ENCODE peak calls at places on chromosomes 4 and X, in six cellular contexts. One of them, this sample, is unnamed.

GRCh38 chr4:26362745-26363439 is 42.1 kb downstream of the RBPJ start:
- DNase-seq in ascending aorta: no peak
- DNase-seq in fibroblast of lung: peak
- DNase-seq in Calu3: no peak
- DNase-seq in HCT116: no peak
- DNase-seq in choroid plexus epithelial cell: no peak
- DNase-seq in this sample: no peak

GRCh38 chr4:112898357-112899141 is 150.9 kb upstream of the ANK2 start:
- DNase-seq in ascending aorta: no peak
- DNase-seq in fibroblast of lung: peak
- DNase-seq in Calu3: no peak
- DNase-seq in HCT116: no peak
- DNase-seq in choroid plexus epithelial cell: no peak
- DNase-seq in this sample: no peak

GRCh38 chrX:52262195-52262546 is 77.5 kb downstream of the MAGED4 start:
- DNase-seq in ascending aorta: no peak
- DNase-seq in fibroblast of lung: no peak
- DNase-seq in Calu3: no peak
- DNase-seq in HCT116: no peak
- DNase-seq in choroid plexus epithelial cell: no peak
- DNase-seq in this sample: no peak

GRCh38 chrX:128464091-128464490 is 411.9 kb upstream of the ACTRT1 start:
- DNase-seq in ascending aorta: no peak
- DNase-seq in fibroblast of lung: peak
- DNase-seq in Calu3: no peak
- DNase-seq in HCT116: no peak
- DNase-seq in choroid plexus epithelial cell: no peak
- DNase-seq in this sample: no peak

GRCh38 chr4:87857789-87858188 is 25.0 kb downstream of the MEPE start:
- DNase-seq in ascending aorta: no peak
- DNase-seq in fibroblast of lung: no peak
- DNase-seq in Calu3: no peak
- DNase-seq in HCT116: no peak
- DNase-seq in choroid plexus epithelial cell: no peak
- DNase-seq in this sample: no peak

GRCh38 chrX:148133099-148133725 is 152.1 kb downstream of the FMR1NB start:
- DNase-seq in ascending aorta: no peak
- DNase-seq in fibroblast of lung: no peak
- DNase-seq in Calu3: no peak
- DNase-seq in HCT116: no peak
- DNase-seq in choroid plexus epithelial cell: no peak
- DNase-seq in this sample: no peak

GRCh38 chr4:164396439-164396838 is 357.5 kb upstream of the SMIM31 start:
- DNase-seq in ascending aorta: no peak
- DNase-seq in fibroblast of lung: peak
- DNase-seq in Calu3: no peak
- DNase-seq in HCT116: no peak
- DNase-seq in choroid plexus epithelial cell: no peak
- DNase-seq in this sample: no peak

GRCh38 chrX:134371133-134371532 is 88.8 kb upstream of the HPRT1 start:
- DNase-seq in ascending aorta: no peak
- DNase-seq in fibroblast of lung: no peak
- DNase-seq in Calu3: no peak
- DNase-seq in HCT116: no peak
- DNase-seq in choroid plexus epithelial cell: no peak
- DNase-seq in this sample: no peak

GRCh38 chr4:38803833-38804653 is 548 bp downstream of the TLR1 start:
- DNase-seq in ascending aorta: no peak
- DNase-seq in fibroblast of lung: no peak
- DNase-seq in Calu3: no peak
- DNase-seq in HCT116: no peak
- DNase-seq in choroid plexus epithelial cell: peak
- DNase-seq in this sample: no peak

GRCh38 chrX:69795702-69796101 is 179.8 kb downstream of the EDA start:
- DNase-seq in ascending aorta: no peak
- DNase-seq in fibroblast of lung: no peak
- DNase-seq in Calu3: no peak
- DNase-seq in HCT116: no peak
- DNase-seq in choroid plexus epithelial cell: no peak
- DNase-seq in this sample: no peak

GRCh38 chrX:132676102-132676501 is 187.3 kb upstream of the MBNL3 start:
- DNase-seq in ascending aorta: no peak
- DNase-seq in fibroblast of lung: no peak
- DNase-seq in Calu3: no peak
- DNase-seq in HCT116: no peak
- DNase-seq in choroid plexus epithelial cell: no peak
- DNase-seq in this sample: no peak

GRCh38 chr4:1345905-1346780 is 865 bp upstream of the UVSSA start:
- DNase-seq in ascending aorta: peak
- DNase-seq in fibroblast of lung: peak
- DNase-seq in Calu3: peak
- DNase-seq in HCT116: no peak
- DNase-seq in choroid plexus epithelial cell: peak
- DNase-seq in this sample: peak

GRCh38 chr4:159946983-159947645 is 844.2 kb downstream of the RAPGEF2 start:
- DNase-seq in ascending aorta: no peak
- DNase-seq in fibroblast of lung: peak
- DNase-seq in Calu3: no peak
- DNase-seq in HCT116: peak
- DNase-seq in choroid plexus epithelial cell: peak
- DNase-seq in this sample: no peak

GRCh38 chr4:128835498-128836222 is 26.2 kb downstream of the JADE1 start:
- DNase-seq in ascending aorta: peak
- DNase-seq in fibroblast of lung: peak
- DNase-seq in Calu3: no peak
- DNase-seq in HCT116: no peak
- DNase-seq in choroid plexus epithelial cell: peak
- DNase-seq in this sample: no peak

GRCh38 chr4:104064650-104065577 is 345.1 kb upstream of the TACR3 start:
- DNase-seq in ascending aorta: no peak
- DNase-seq in fibroblast of lung: peak
- DNase-seq in Calu3: peak
- DNase-seq in HCT116: peak
- DNase-seq in choroid plexus epithelial cell: peak
- DNase-seq in this sample: peak

DNA sequence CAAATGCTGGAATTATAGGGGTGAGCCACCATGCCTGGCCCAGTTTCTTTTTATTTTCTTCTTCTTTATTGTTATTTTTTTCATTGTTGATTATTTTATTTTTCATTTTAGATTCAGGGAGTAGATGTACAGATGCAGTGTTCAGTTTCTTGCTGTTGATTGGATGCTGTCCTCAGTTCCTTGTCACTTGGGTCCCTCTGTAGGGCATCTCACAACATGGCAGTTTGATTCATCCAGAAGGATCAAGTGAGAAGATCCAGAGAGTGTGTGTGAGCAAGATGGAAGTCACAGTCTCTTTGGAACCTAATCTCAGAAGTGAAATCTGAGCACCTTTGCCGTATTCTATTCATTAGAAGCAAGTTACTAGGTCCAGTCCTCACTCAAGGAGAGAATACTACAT is 20.9 kb downstream of the HMGB3 start:
- DNase-seq in ascending aorta: no peak
- DNase-seq in fibroblast of lung: no peak
- DNase-seq in Calu3: no peak
- DNase-seq in HCT116: no peak
- DNase-seq in choroid plexus epithelial cell: no peak
- DNase-seq in this sample: no peak
- TF ChIP-seq CTCF in ascending aorta: no peak
- TF ChIP-seq CTCF in fibroblast of lung: no peak
- TF ChIP-seq CTCF in Calu3: no peak
- TF ChIP-seq CTCF in HCT116: no peak
- TF ChIP-seq CTCF in choroid plexus epithelial cell: peak
- TF ChIP-seq CTCF in this sample: no peak

GRCh38 chr4:83910693-83911092 is 374.8 kb downstream of the GPAT3 start:
- DNase-seq in ascending aorta: no peak
- DNase-seq in fibroblast of lung: no peak
- DNase-seq in Calu3: no peak
- DNase-seq in HCT116: no peak
- DNase-seq in choroid plexus epithelial cell: no peak
- DNase-seq in this sample: no peak

GRCh38 chr4:83906561-83906960 is 370.7 kb downstream of the GPAT3 start:
- DNase-seq in ascending aorta: no peak
- DNase-seq in fibroblast of lung: peak
- DNase-seq in Calu3: no peak
- DNase-seq in HCT116: no peak
- DNase-seq in choroid plexus epithelial cell: peak
- DNase-seq in this sample: no peak

DNA sequence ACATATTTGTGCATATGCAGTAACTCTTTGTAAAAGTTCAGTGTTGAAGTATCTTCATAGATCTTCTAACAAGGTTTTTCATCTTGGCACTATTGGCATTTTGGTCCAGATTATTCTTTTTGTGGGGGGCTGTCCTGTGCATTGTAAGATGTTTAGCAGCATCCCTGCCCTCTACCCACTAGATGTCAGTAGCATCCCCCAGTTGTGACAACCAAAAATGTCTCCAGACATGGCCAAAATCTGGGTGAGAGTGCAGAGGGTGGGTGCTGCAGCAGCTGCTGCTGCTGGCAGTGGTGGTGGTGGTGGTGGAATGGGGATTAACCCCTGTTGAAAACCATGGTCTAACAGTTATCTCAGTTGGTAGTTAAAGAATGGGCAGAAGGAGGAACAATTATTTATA is 370.0 kb downstream of the GPAT3 start:
- DNase-seq in ascending aorta: no peak
- DNase-seq in fibroblast of lung: no peak
- DNase-seq in Calu3: no peak
- DNase-seq in HCT116: no peak
- DNase-seq in choroid plexus epithelial cell: no peak
- DNase-seq in this sample: peak
- TF ChIP-seq CTCF in ascending aorta: no peak
- TF ChIP-seq CTCF in fibroblast of lung: no peak
- TF ChIP-seq CTCF in Calu3: no peak
- TF ChIP-seq CTCF in HCT116: peak
- TF ChIP-seq CTCF in choroid plexus epithelial cell: peak
- TF ChIP-seq CTCF in this sample: peak

GRCh38 chr4:124202106-124202505 is 510.4 kb downstream of the ANKRD50 start:
- DNase-seq in ascending aorta: peak
- DNase-seq in fibroblast of lung: peak
- DNase-seq in Calu3: no peak
- DNase-seq in HCT116: no peak
- DNase-seq in choroid plexus epithelial cell: peak
- DNase-seq in this sample: no peak
- TF ChIP-seq CTCF in ascending aorta: no peak
- TF ChIP-seq CTCF in fibroblast of lung: peak
- TF ChIP-seq CTCF in Calu3: no peak
- TF ChIP-seq CTCF in HCT116: no peak
- TF ChIP-seq CTCF in choroid plexus epithelial cell: peak
- TF ChIP-seq CTCF in this sample: no peak

GRCh38 chr4:177155454-177155853 is 154.2 kb upstream of the NEIL3 start:
- DNase-seq in ascending aorta: no peak
- DNase-seq in fibroblast of lung: no peak
- DNase-seq in Calu3: no peak
- DNase-seq in HCT116: no peak
- DNase-seq in choroid plexus epithelial cell: no peak
- DNase-seq in this sample: no peak
- TF ChIP-seq CTCF in ascending aorta: no peak
- TF ChIP-seq CTCF in fibroblast of lung: no peak
- TF ChIP-seq CTCF in Calu3: no peak
- TF ChIP-seq CTCF in HCT116: peak
- TF ChIP-seq CTCF in choroid plexus epithelial cell: no peak
- TF ChIP-seq CTCF in this sample: no peak

DNA sequence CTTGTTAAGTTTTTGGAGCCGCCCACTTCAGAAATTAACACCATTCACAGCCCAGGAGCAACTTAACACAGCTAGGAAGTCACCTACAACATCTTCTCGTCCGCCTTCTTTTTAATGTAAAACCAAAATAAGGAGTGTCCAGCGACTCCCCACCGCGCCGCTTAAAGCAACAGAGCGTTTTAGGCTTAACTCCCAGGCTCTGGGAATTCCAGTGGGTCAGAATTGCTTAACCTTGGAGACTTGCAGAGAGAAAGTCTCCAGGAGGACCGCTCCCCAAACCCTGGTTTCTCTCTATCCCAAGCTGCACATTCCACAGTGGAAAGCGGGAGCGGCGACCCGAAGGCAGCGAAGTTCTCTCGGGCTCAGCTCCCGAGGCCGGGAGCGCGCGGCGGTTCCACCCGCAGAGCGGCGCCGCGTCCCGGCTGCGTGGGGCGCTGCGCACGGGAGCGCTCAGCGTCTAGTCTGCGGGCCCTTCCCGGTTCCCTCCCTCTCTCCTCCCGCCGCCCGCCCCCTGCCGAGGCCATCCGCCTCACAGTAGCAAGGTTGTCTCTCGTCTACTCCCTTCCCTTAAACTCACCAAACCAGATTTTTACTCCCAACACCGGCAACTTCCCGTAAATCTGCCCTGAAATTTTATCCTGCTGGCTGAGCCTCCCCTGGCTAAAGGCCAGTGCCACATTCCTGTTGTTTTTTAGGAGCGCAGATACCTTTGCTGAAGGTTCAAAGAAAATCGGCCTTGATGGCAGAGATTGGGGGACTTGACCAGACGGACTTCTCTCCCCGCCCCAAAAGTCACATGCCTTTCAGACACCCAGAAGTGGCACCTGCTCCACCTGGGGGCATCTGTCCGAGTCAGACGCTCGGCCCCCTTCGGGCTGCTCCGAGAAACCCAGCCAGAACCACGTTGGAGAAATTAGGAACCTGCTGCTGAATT is at the start of gene RBM47:
- DNase-seq in ascending aorta: no peak
- DNase-seq in fibroblast of lung: peak
- DNase-seq in Calu3: peak
- DNase-seq in HCT116: peak
- DNase-seq in choroid plexus epithelial cell: peak
- DNase-seq in this sample: peak
- TF ChIP-seq CTCF in ascending aorta: no peak
- TF ChIP-seq CTCF in fibroblast of lung: peak
- TF ChIP-seq CTCF in Calu3: no peak
- TF ChIP-seq CTCF in HCT116: no peak
- TF ChIP-seq CTCF in choroid plexus epithelial cell: peak
- TF ChIP-seq CTCF in this sample: peak